ENCODE peak calls at places on chromosome 16, in seven cellular contexts. D is transverse colon, Z is astrocyte of the spinal cord, Q is mammary epithelial cell, W is Caco-2, Y is lower lobe of right lung, P is AG09309. V is an unnamed sample.

GRCh38 chr16:65287307-65287706 is 165.4 kb upstream of the CDH11 start:
- DNase-seq in W (no peak), P (no peak), D (no peak), Z (no peak), Y (no peak), Q (no peak), V (no peak)

GRCh38 chr16:13994239-13995106 is 74.5 kb downstream of the ERCC4 start:
- DNase-seq in W (no peak), Z (no peak), P (no peak), Q (no peak), D (no peak), Y (no peak), V (no peak)

GRCh38 chr16:4529085-4530060 is 9.2 kb downstream of the CDIP1 start:
- DNase-seq in Z (peak), D (no peak), Q (peak), W (no peak), P (no peak), Y (no peak), V (peak)

GRCh38 chr16:4494746-4495490 is 18.7 kb downstream of the HMOX2 start:
- DNase-seq in Z (peak), W (no peak), Q (peak), D (no peak), P (no peak), Y (no peak), V (peak)

GRCh38 chr16:4944333-4945281 is 7.7 kb upstream of the PPL start:
- DNase-seq in Y (peak), W (peak), D (peak), Z (peak), Q (peak), P (peak), V (peak)

GRCh38 chr16:23148513-23149266 is 562 bp downstream of the USP31 start:
- DNase-seq in Z (peak), D (peak), P (no peak), Y (peak), W (peak), Q (peak), V (peak)

GRCh38 chr16:69270831-69271230 is 40.3 kb upstream of the VPS4A start:
- DNase-seq in D (no peak), Q (no peak), P (no peak), Z (no peak), W (no peak), Y (no peak), V (no peak)

GRCh38 chr16:17454331-17454730 is 16.4 kb downstream of the XYLT1 start:
- DNase-seq in W (no peak), Y (no peak), P (no peak), Z (no peak), Q (no peak), D (no peak), V (no peak)

GRCh38 chr16:79562166-79562823 is 38.2 kb downstream of the MAF start:
- DNase-seq in P (no peak), Z (no peak), W (no peak), Y (no peak), D (no peak), Q (no peak), V (no peak)

GRCh38 chr16:68778551-68779231 is 41.6 kb downstream of the CDH1 start:
- DNase-seq in Y (no peak), P (no peak), Z (no peak), W (peak), Q (peak), D (peak), V (peak)

GRCh38 chr16:13919330-13919682 is 648 bp upstream of the ERCC4 start:
- DNase-seq in Z (peak), D (no peak), Y (no peak), W (peak), Q (peak), P (no peak), V (peak)

GRCh38 chr16:88649924-88650748 is 717 bp downstream of the CYBA start:
- DNase-seq in Y (peak), Z (no peak), W (peak), P (no peak), Q (no peak), D (peak), V (peak)

GRCh38 chr16:19486744-19487325 is 35.1 kb downstream of the GDE1 start:
- DNase-seq in P (no peak), Q (no peak), W (no peak), Z (no peak), D (no peak), Y (no peak), V (no peak)

GRCh38 chr16:80601182-80601581 is 60.4 kb downstream of the DYNLRB2 start:
- DNase-seq in P (no peak), W (no peak), Z (no peak), D (no peak), Q (no peak), Y (no peak), V (no peak)

GRCh38 chr16:57564571-57565270 is 22.3 kb downstream of the ADGRG5 start:
- DNase-seq in D (no peak), W (no peak), Z (peak), Y (no peak), P (no peak), Q (peak), V (peak)

GRCh38 chr16:68065716-68066305 is 19.4 kb upstream of the NFATC3 start:
- DNase-seq in Q (no peak), Z (peak), P (peak), D (no peak), W (peak), Y (no peak), V (peak)

DNA sequence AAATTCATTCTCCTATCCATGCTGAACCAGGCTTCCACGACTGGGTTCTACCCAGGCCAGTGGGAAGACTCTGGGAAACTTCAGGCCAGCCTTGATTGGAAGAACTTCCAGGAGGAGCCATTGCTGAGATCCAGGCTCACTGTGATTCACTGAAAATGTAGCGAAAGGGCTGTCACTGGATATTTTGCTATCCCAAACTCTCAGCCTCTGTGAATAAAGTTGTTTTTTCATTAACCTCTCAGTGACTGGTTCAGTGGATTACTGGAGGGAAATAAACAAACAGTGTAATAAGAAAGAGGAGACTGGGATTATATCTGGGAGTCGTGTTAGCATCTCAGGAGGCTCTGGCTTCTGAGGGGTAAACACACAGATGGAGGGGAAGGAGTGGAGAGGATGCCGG is 3.1 kb downstream of the FOXL1 start:
- DNase-seq in Y (no peak), D (no peak), P (no peak), Q (no peak), Z (peak), W (no peak), V (no peak)
- H3K4me3 ChIP-seq in Y (no peak), D (no peak), P (no peak), Q (no peak), Z (peak), W (no peak), V (no peak)

DNA sequence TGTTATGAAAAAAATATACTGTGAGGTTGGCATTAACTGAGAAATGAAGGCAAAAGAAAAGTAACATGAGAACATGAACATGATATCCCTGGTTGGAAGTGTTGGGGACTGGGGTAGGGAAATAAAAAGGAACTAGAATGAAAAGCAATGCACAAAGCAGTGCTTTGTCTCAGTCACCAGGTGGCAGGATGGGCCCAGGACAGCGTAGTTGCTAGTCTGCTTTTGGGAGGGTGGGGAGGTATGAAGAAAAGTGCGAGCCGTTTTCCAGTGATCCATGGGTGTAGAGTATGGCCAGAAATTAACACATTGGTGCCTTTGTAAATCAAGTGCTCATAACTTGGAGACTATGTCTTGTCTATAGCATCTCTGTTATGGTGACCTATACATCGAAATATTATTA is 662.5 kb upstream of the SALL1 start:
- DNase-seq in Y (no peak), W (peak), Q (no peak), D (no peak), P (no peak), Z (no peak), V (no peak)
- TF ChIP-seq CTCF in Y (no peak), W (no peak), Q (peak), D (no peak), P (no peak), Z (peak), V (peak)

GRCh38 chr16:2025251-2025650 is 1.5 kb upstream of the NHERF2 start:
- DNase-seq in D (no peak), W (no peak), Q (no peak), Z (no peak), Y (no peak), P (no peak), V (no peak)

GRCh38 chr16:2024026-2024425 is 2.7 kb upstream of the NHERF2 start:
- DNase-seq in Y (no peak), Z (no peak), Q (no peak), W (no peak), P (no peak), D (no peak), V (no peak)

GRCh38 chr16:2026461-2027023 is at the start of gene NHERF2:
- DNase-seq in Y (no peak), Q (no peak), Z (no peak), W (peak), D (peak), P (no peak), V (no peak)

GRCh38 chr16:2027024-2028010 is 615 bp downstream of the NHERF2 start:
- DNase-seq in Y (no peak), P (no peak), Q (no peak), W (peak), Z (no peak), D (no peak), V (peak)

DNA sequence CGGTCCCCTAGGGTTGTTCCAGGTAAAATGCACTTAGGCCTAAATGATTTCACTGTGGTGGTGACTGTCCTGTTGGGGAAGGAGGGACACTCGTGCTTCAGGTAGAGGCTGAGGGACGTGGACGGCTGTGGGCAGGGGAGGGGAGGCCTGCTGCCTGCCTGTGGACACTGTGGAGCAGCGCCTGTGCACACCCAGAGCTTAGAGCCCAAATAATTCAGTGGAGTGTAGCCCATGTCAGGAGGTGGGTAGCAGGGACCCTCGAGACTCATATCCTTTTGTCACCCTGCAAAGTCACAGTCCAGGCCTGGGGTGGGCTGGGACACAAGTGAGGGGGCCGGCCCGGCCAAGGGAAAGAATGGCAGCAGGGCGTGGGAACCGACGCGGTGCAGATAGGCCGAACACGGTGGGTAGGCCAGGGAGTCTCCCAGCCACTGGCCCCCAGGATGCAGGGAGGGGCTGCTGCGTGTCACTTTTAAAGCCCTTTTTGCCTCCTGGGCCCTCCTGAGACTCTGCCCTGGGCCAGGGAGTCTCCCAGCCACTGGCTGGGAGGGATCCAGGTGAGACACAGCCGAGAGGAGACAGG is 733 bp upstream of the NHERF2 start:
- DNase-seq in Q (no peak), W (no peak), D (no peak), Z (no peak), P (no peak), Y (no peak), V (no peak)
- H3K4me3 ChIP-seq in Q (no peak), W (no peak), D (peak), Z (no peak), P (no peak), Y (peak), V (no peak)

GRCh38 chr16:10949424-10949970 is 5.1 kb downstream of the CLEC16A start:
- DNase-seq in Z (peak), P (no peak), D (peak), Y (no peak), Q (no peak), W (no peak), V (peak)
- TF ChIP-seq CTCF in Z (no peak), P (no peak), D (no peak), Y (peak), Q (no peak), W (no peak), V (no peak)

GRCh38 chr16:72990003-72990521 is 57.9 kb downstream of the ZFHX3 start:
- DNase-seq in Z (peak), Q (peak), D (peak), Y (no peak), W (no peak), P (peak), V (peak)
- H3K4me3 ChIP-seq in Z (peak), Q (no peak), D (no peak), Y (peak), W (no peak), P (peak), V (peak)

DNA sequence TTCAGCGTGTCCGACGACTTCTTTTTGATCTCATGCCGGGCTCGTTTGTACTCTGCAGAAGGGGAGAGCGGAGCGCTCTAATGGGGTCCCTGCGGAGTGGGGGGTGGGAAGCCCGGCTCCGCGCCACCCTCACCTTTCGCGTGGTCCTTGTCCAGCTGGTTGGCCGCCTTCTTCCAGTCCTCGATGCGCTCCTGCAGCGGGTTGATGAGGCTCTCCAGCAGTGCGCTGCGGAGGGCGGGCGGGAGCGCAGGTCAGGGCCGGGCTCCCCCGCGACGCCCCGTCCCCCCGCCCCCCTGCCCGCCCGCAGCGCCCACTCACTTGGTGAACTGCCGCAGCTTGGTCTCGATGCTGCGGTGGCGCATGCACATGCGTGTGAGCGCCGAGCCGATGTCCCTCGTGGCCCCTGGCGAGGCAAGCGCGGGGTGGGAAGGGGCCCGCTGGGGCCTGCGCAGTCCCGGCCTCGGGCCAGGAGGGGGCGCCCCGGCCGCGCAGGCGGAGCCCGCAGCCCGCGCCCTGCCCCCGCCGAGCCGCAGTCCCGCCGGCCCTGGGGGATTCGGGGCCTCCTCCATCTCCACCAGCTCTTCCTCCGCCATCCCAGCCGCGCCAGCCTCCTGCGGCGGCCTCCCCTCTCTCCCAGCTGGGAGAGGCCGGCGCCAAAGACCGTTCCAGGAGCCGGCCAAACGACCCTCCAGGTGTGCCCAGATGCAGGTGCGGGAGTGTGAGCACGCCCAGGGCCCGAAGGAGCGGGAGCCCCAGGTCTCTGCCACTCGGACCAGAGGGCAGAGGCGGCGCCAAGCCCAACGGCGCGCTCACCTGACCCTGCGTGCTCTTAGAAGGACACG is 6.0 kb downstream of the MTSS2 start:
- DNase-seq in Z (no peak), Q (no peak), Y (peak), D (no peak), P (no peak), W (no peak), V (no peak)
- TF ChIP-seq CTCF in Z (peak), Q (peak), Y (peak), D (no peak), P (peak), W (peak), V (no peak)

GRCh38 chr16:1129106-1129960 is 23.6 kb upstream of the CACNA1H start:
- DNase-seq in Y (no peak), P (no peak), Z (no peak), Q (no peak), D (no peak), W (no peak), V (no peak)
- H3K4me3 ChIP-seq in Y (no peak), P (no peak), Z (no peak), Q (no peak), D (no peak), W (no peak), V (no peak)

DNA sequence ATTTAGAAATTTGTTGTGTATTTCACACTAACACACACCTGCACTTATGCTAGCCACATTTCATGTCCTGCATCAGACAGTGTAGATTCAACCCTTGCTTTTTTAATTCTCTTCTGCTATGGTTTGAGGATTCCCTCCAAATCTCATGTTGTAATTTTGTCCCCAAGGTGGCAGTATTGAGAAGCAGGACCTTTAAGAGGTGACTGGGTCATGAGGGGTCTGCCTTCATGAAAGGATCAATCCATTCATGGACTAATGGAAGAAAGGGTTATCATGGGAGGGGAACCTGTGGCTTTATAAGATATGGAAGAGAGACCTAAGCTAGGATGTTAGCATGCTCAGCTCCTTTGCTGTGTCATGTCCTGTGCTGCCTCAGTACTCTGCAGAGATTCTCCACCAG is 1032.2 kb downstream of the CDH11 start:
- DNase-seq in Z (peak), Q (peak), D (no peak), P (no peak), Y (no peak), W (peak), V (peak)
- TF ChIP-seq CTCF in Z (peak), Q (peak), D (peak), P (peak), Y (peak), W (peak), V (peak)